ENCODE peak calls at places on chromosomes 16 and 17, in nine cellular contexts. B, E, N, S, Y, V, F, Z and M are unnamed samples.

GRCh38 chr17:83012873-83013778 is 66.3 kb upstream of the METRNL start:
- DNase-seq in V (no peak), N (no peak), S (peak), Y (no peak), F (peak), Z (no peak), E (peak), B (no peak), M (peak)

GRCh38 chr16:57299009-57299718 is 14.7 kb upstream of the PLLP start:
- DNase-seq in V (peak), Y (peak), S (no peak), B (no peak), N (no peak), E (no peak), F (peak), Z (peak), M (peak)

GRCh38 chr17:32943647-32944191 is 15.8 kb downstream of the TMEM98 start:
- DNase-seq in V (no peak), S (peak), E (peak), F (peak), Y (no peak), Z (no peak), N (peak), B (no peak), M (peak)

GRCh38 chr17:42675984-42676423 is 790 bp downstream of the PLEKHH3 start:
- DNase-seq in S (peak), B (no peak), V (no peak), Y (peak), Z (peak), F (no peak), N (peak), E (no peak), M (no peak)

GRCh38 chr16:19008770-19009169 is 25.0 kb downstream of the TMC7 start:
- DNase-seq in V (no peak), B (no peak), E (peak), F (no peak), N (no peak), Z (no peak), Y (no peak), S (peak), M (peak)

GRCh38 chr17:57106107-57106835 is 21.2 kb downstream of the AKAP1 start:
- DNase-seq in S (no peak), E (no peak), Y (no peak), Z (no peak), F (no peak), B (no peak), N (peak), V (no peak), M (no peak)

GRCh38 chr17:47851764-47852112 is 775 bp upstream of the SP6 start:
- DNase-seq in E (no peak), Z (no peak), F (no peak), S (no peak), B (no peak), Y (no peak), N (no peak), V (no peak), M (no peak)

GRCh38 chr17:19284005-19284959 is 47.1 kb downstream of the EPN2 start:
- DNase-seq in V (no peak), Y (no peak), Z (no peak), N (no peak), F (no peak), E (no peak), S (no peak), B (no peak), M (no peak)

GRCh38 chr17:71409712-71410111 is 711.1 kb upstream of the SOX9 start:
- DNase-seq in Y (no peak), E (peak), Z (no peak), S (peak), N (no peak), F (peak), V (peak), B (no peak), M (no peak)

GRCh38 chr17:20083460-20083859 is 74.3 kb downstream of the SPECC1 start:
- DNase-seq in V (no peak), Y (no peak), B (no peak), F (no peak), N (no peak), Z (no peak), S (peak), E (no peak), M (no peak)

GRCh38 chr17:67492251-67492740 is 115.2 kb downstream of the PITPNC1 start:
- DNase-seq in Y (no peak), V (no peak), Z (no peak), B (no peak), F (no peak), E (no peak), S (no peak), N (no peak), M (no peak)

GRCh38 chr16:15644306-15644961 is 1.5 kb upstream of the MARF1 start:
- DNase-seq in F (no peak), B (no peak), Y (no peak), N (no peak), Z (no peak), S (no peak), E (peak), V (peak), M (no peak)

GRCh38 chr17:5557485-5557884 is 26.8 kb downstream of the NLRP1 start:
- DNase-seq in S (peak), F (peak), Z (no peak), V (peak), E (peak), N (no peak), B (no peak), Y (no peak), M (peak)

GRCh38 chr17:2027528-2028233 is 2.3 kb upstream of the DPH1 start:
- DNase-seq in Z (no peak), E (no peak), N (no peak), Y (no peak), B (no peak), V (no peak), S (no peak), F (no peak), M (no peak)

GRCh38 chr17:17892009-17892408 is 55.2 kb upstream of the SREBF1 start:
- DNase-seq in Y (no peak), F (no peak), V (no peak), B (no peak), Z (no peak), E (no peak), S (no peak), N (no peak), M (no peak)

GRCh38 chr16:11612110-11612981 is 25.6 kb upstream of the LITAF start:
- DNase-seq in Y (no peak), Z (peak), V (peak), N (peak), S (no peak), B (no peak), E (peak), F (no peak), M (no peak)

GRCh38 chr16:11669380-11670146 is 1.3 kb downstream of the SNN start:
- DNase-seq in N (peak), B (no peak), Y (no peak), Z (peak), S (peak), V (no peak), F (no peak), E (no peak), M (no peak)

GRCh38 chr17:67243284-67243683 is 1.7 kb downstream of the HELZ start:
- DNase-seq in S (no peak), V (no peak), B (no peak), Y (no peak), Z (no peak), F (no peak), E (no peak), N (no peak), M (no peak)

GRCh38 chr17:36188891-36189306 is 7.7 kb downstream of the CCL3L1 start:
- DNase-seq in Y (no peak), N (peak), Z (peak), V (no peak), E (no peak), S (no peak), B (no peak), F (no peak), M (no peak)

GRCh38 chr17:36183811-36184765 is 7.7 kb upstream of the TBC1D3B start:
- DNase-seq in V (no peak), Z (no peak), Y (no peak), B (no peak), S (peak), N (no peak), E (no peak), F (no peak), M (no peak)

GRCh38 chr17:36185416-36185815 is 9.0 kb upstream of the TBC1D3B start:
- DNase-seq in S (no peak), B (no peak), F (no peak), E (no peak), N (no peak), Z (no peak), V (no peak), Y (no peak), M (no peak)

GRCh38 chr17:36182176-36183000 is 6.0 kb upstream of the TBC1D3B start:
- DNase-seq in Z (no peak), V (no peak), Y (no peak), E (peak), B (no peak), F (no peak), S (peak), N (peak), M (no peak)

GRCh38 chr17:36183001-36183810 is 6.8 kb upstream of the TBC1D3B start:
- DNase-seq in E (peak), B (no peak), F (peak), S (peak), N (peak), Y (peak), Z (peak), V (peak), M (peak)
- TF ChIP-seq CTCF in E (no peak), B (no peak), F (no peak), S (no peak), N (no peak), Y (no peak), Z (no peak), V (no peak), M (no peak)

GRCh38 chr17:34979650-34980352 is 511 bp upstream of the LIG3 start:
- DNase-seq in Y (no peak), F (no peak), N (no peak), V (no peak), Z (no peak), B (no peak), E (no peak), S (peak), M (no peak)
- H3K27ac ChIP-seq in Y (peak), F (peak), N (peak), V (peak), Z (peak), B (peak), E (peak), S (peak), M (peak)

DNA sequence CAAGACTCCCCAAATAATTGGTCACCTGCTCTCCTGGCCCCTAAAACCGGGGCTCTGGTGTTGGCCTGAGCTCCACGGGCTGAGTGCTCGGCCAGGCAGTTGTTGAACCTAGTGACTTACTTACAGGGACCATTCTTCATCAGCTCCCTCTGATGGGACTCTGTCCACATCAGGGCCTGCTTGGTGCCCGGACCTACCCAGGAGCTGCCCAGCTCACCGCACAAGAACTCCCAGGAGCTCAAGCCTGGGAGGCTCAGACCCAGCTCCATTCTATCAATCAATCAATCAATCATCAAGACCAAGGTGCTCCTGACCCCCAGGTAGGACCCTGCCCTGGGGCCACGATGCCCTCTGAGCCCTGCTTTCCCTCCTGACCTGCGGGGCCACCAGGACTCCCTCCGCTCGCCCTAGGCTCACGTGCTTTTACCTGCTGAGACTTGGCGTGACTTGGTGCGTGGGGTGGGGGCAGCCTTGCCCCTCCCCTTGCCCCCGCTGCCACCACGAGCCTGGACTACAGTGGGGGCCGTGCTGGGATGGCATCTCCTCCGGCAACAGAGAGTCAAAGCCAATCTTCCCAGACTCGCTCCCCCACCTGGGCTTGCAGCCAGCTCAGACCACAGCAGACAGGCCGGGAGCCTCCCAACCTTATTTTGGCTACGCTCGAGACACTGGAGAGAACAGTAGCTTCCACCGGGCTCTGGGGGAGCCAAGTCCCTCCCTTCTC is 15.7 kb downstream of the IL34 start:
- DNase-seq in N (no peak), Y (no peak), B (no peak), Z (no peak), V (no peak), E (no peak), S (peak), F (peak), M (no peak)
- TF ChIP-seq CTCF in N (no peak), Y (no peak), B (no peak), Z (no peak), V (no peak), E (no peak), S (no peak), F (no peak), M (no peak)

GRCh38 chr17:27315796-27316465 is 22.0 kb downstream of the WSB1 start:
- DNase-seq in S (no peak), V (no peak), F (no peak), Z (no peak), B (no peak), E (no peak), N (no peak), Y (no peak), M (no peak)

GRCh38 chr17:27318228-27318627 is 24.3 kb downstream of the WSB1 start:
- DNase-seq in E (no peak), B (no peak), Y (no peak), N (peak), V (no peak), S (no peak), Z (no peak), F (no peak), M (no peak)

GRCh38 chr17:27319536-27320221 is 25.8 kb downstream of the WSB1 start:
- DNase-seq in S (peak), N (peak), F (no peak), Y (no peak), Z (peak), V (no peak), E (peak), B (no peak), M (no peak)

GRCh38 chr17:27318633-27319032 is 24.7 kb downstream of the WSB1 start:
- DNase-seq in S (no peak), E (no peak), B (no peak), Z (no peak), V (no peak), Y (no peak), N (no peak), F (no peak), M (no peak)

GRCh38 chr17:27315322-27315721 is 21.4 kb downstream of the WSB1 start:
- DNase-seq in Y (no peak), F (peak), V (no peak), B (no peak), Z (peak), E (peak), S (peak), N (peak), M (peak)
- H3K27ac ChIP-seq in Y (no peak), F (peak), V (peak), B (peak), Z (peak), E (no peak), S (peak), N (no peak), M (peak)

GRCh38 chr16:23288209-23288608 is 13.9 kb upstream of the SCNN1B start:
- DNase-seq in B (no peak), S (no peak), E (no peak), V (no peak), N (no peak), Z (no peak), F (no peak), Y (no peak), M (no peak)
- TF ChIP-seq CTCF in B (no peak), S (no peak), E (no peak), V (no peak), N (no peak), Z (no peak), F (no peak), Y (no peak), M (no peak)

DNA sequence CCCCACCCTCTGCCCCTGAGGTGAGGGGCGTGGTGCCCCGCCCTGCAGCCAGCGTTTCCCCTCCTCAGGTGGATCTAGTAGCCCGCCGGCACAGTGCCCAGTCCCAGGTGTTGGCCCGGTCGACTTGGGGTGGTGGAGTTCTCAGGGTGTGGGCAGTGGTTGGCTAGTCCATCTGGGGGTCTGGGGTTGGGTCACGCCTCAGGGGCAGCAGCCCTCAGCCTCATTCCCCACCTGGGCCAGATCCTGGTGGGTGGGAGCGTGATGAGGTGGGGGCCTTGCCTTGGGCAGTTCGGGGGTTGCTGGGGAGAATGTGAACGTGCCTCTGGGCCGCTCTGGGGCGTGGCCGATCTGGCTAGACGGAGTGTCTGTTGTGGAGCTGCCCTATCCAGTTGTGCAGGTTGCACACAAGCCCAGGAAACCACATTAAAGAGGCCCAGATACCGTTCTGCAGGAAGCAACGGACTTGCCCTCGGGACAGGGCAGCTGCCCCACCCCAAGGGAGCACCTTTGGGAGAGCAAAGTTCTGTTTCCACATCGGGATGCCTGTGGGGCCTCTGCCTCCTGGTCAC is 32.0 kb downstream of the GSE1 start:
- DNase-seq in Y (no peak), V (peak), Z (no peak), N (no peak), F (no peak), E (peak), S (no peak), B (no peak), M (no peak)
- H3K27ac ChIP-seq in Y (no peak), V (peak), Z (no peak), N (no peak), F (no peak), E (no peak), S (no peak), B (peak), M (no peak)